ENCODE peak calls at places on chromosomes 16 and 17, in seven cellular contexts. One of them, this sample, is unnamed. For H3K9me3, the result is how much of the 10 kb centered on the place peaks cover.

GRCh38 chr16:85556456-85557082 is 56.6 kb upstream of the GSE1 start:
- DNase-seq in endodermal cell: peak
- DNase-seq in GM23248: peak
- DNase-seq in testis: peak
- DNase-seq in heart right ventricle: peak
- DNase-seq in left ventricle myocardium inferior: no peak
- DNase-seq in CD4-positive, alpha-beta memory T cell: peak
- DNase-seq in this sample: peak

GRCh38 chr16:88965826-88966480 is 11.1 kb downstream of the CBFA2T3 start:
- DNase-seq in endodermal cell: no peak
- DNase-seq in GM23248: no peak
- DNase-seq in testis: no peak
- DNase-seq in heart right ventricle: peak
- DNase-seq in left ventricle myocardium inferior: no peak
- DNase-seq in CD4-positive, alpha-beta memory T cell: no peak
- DNase-seq in this sample: no peak

GRCh38 chr17:13323990-13324389 is 277.7 kb downstream of the HS3ST3A1 start:
- DNase-seq in endodermal cell: no peak
- DNase-seq in GM23248: no peak
- DNase-seq in testis: no peak
- DNase-seq in heart right ventricle: no peak
- DNase-seq in left ventricle myocardium inferior: no peak
- DNase-seq in CD4-positive, alpha-beta memory T cell: no peak
- DNase-seq in this sample: no peak

GRCh38 chr16:72576189-72576588 is 404.2 kb upstream of the PMFBP1 start:
- DNase-seq in endodermal cell: no peak
- DNase-seq in GM23248: no peak
- DNase-seq in testis: no peak
- DNase-seq in heart right ventricle: no peak
- DNase-seq in left ventricle myocardium inferior: no peak
- DNase-seq in CD4-positive, alpha-beta memory T cell: no peak
- DNase-seq in this sample: no peak

GRCh38 chr16:58678716-58679115 is 5.9 kb downstream of the SLC38A7 start:
- DNase-seq in endodermal cell: no peak
- DNase-seq in GM23248: peak
- DNase-seq in testis: peak
- DNase-seq in heart right ventricle: peak
- DNase-seq in left ventricle myocardium inferior: peak
- DNase-seq in CD4-positive, alpha-beta memory T cell: no peak
- DNase-seq in this sample: peak

GRCh38 chr17:51057534-51057933 is 63.1 kb downstream of the SPAG9 start:
- DNase-seq in endodermal cell: no peak
- DNase-seq in GM23248: peak
- DNase-seq in testis: no peak
- DNase-seq in heart right ventricle: no peak
- DNase-seq in left ventricle myocardium inferior: no peak
- DNase-seq in CD4-positive, alpha-beta memory T cell: no peak
- DNase-seq in this sample: no peak

GRCh38 chr17:42898147-42898807 is 2.3 kb upstream of the G6PC1 start:
- DNase-seq in endodermal cell: peak
- DNase-seq in GM23248: no peak
- DNase-seq in testis: no peak
- DNase-seq in heart right ventricle: no peak
- DNase-seq in left ventricle myocardium inferior: no peak
- DNase-seq in CD4-positive, alpha-beta memory T cell: no peak
- DNase-seq in this sample: no peak

GRCh38 chr17:21301593-21302550 is 17.4 kb downstream of the MAP2K3 start:
- DNase-seq in endodermal cell: no peak
- DNase-seq in GM23248: no peak
- DNase-seq in testis: no peak
- DNase-seq in heart right ventricle: no peak
- DNase-seq in left ventricle myocardium inferior: no peak
- DNase-seq in CD4-positive, alpha-beta memory T cell: no peak
- DNase-seq in this sample: no peak

GRCh38 chr16:23434380-23434779 is 18.6 kb downstream of the COG7 start:
- DNase-seq in endodermal cell: peak
- DNase-seq in GM23248: peak
- DNase-seq in testis: no peak
- DNase-seq in heart right ventricle: no peak
- DNase-seq in left ventricle myocardium inferior: no peak
- DNase-seq in CD4-positive, alpha-beta memory T cell: peak
- DNase-seq in this sample: no peak

GRCh38 chr16:52492789-52493357 is 54.1 kb downstream of the TOX3 start:
- DNase-seq in endodermal cell: no peak
- DNase-seq in GM23248: no peak
- DNase-seq in testis: no peak
- DNase-seq in heart right ventricle: no peak
- DNase-seq in left ventricle myocardium inferior: no peak
- DNase-seq in CD4-positive, alpha-beta memory T cell: no peak
- DNase-seq in this sample: no peak

GRCh38 chr17:71548540-71549190 is 572.2 kb upstream of the SOX9 start:
- DNase-seq in endodermal cell: no peak
- DNase-seq in GM23248: peak
- DNase-seq in testis: no peak
- DNase-seq in heart right ventricle: no peak
- DNase-seq in left ventricle myocardium inferior: no peak
- DNase-seq in CD4-positive, alpha-beta memory T cell: no peak
- DNase-seq in this sample: no peak

GRCh38 chr17:50882851-50883250 is 16.7 kb upstream of the TOB1 start:
- DNase-seq in endodermal cell: peak
- DNase-seq in GM23248: peak
- DNase-seq in testis: no peak
- DNase-seq in heart right ventricle: no peak
- DNase-seq in left ventricle myocardium inferior: no peak
- DNase-seq in CD4-positive, alpha-beta memory T cell: no peak
- DNase-seq in this sample: no peak

GRCh38 chr17:46044286-46044928 is 45.4 kb downstream of the STH start:
- DNase-seq in endodermal cell: peak
- DNase-seq in GM23248: peak
- DNase-seq in testis: peak
- DNase-seq in heart right ventricle: no peak
- DNase-seq in left ventricle myocardium inferior: no peak
- DNase-seq in CD4-positive, alpha-beta memory T cell: peak
- DNase-seq in this sample: peak

GRCh38 chr17:36850794-36851193 is 86.5 kb upstream of the LHX1 start:
- DNase-seq in endodermal cell: peak
- DNase-seq in GM23248: peak
- DNase-seq in testis: no peak
- DNase-seq in heart right ventricle: no peak
- DNase-seq in left ventricle myocardium inferior: no peak
- DNase-seq in CD4-positive, alpha-beta memory T cell: no peak
- DNase-seq in this sample: no peak

GRCh38 chr16:48903054-48903453 is 293.1 kb upstream of the N4BP1 start:
- DNase-seq in endodermal cell: peak
- DNase-seq in GM23248: no peak
- DNase-seq in testis: no peak
- DNase-seq in heart right ventricle: no peak
- DNase-seq in left ventricle myocardium inferior: no peak
- DNase-seq in CD4-positive, alpha-beta memory T cell: no peak
- DNase-seq in this sample: no peak

GRCh38 chr17:40309938-40310510 is 1.0 kb downstream of the RARA start:
- DNase-seq in endodermal cell: no peak
- DNase-seq in GM23248: no peak
- DNase-seq in testis: peak
- DNase-seq in heart right ventricle: no peak
- DNase-seq in left ventricle myocardium inferior: peak
- DNase-seq in CD4-positive, alpha-beta memory T cell: no peak
- DNase-seq in this sample: no peak
- H3K4me3 ChIP-seq in endodermal cell: peak
- H3K4me3 ChIP-seq in GM23248: no peak
- H3K4me3 ChIP-seq in testis: no peak
- H3K4me3 ChIP-seq in heart right ventricle: peak
- H3K4me3 ChIP-seq in left ventricle myocardium inferior: peak
- H3K4me3 ChIP-seq in CD4-positive, alpha-beta memory T cell: no peak
- H3K4me3 ChIP-seq in this sample: no peak

GRCh38 chr17:83161298-83162034 is 82.1 kb downstream of the METRNL start:
- DNase-seq in endodermal cell: peak
- DNase-seq in GM23248: peak
- DNase-seq in testis: peak
- DNase-seq in heart right ventricle: no peak
- DNase-seq in left ventricle myocardium inferior: no peak
- DNase-seq in CD4-positive, alpha-beta memory T cell: no peak
- DNase-seq in this sample: no peak
- H3K27ac ChIP-seq in endodermal cell: no peak
- H3K27ac ChIP-seq in GM23248: peak
- H3K27ac ChIP-seq in testis: no peak
- H3K27ac ChIP-seq in heart right ventricle: no peak
- H3K27ac ChIP-seq in left ventricle myocardium inferior: no peak
- H3K27ac ChIP-seq in CD4-positive, alpha-beta memory T cell: no peak
- H3K27ac ChIP-seq in this sample: no peak

DNA sequence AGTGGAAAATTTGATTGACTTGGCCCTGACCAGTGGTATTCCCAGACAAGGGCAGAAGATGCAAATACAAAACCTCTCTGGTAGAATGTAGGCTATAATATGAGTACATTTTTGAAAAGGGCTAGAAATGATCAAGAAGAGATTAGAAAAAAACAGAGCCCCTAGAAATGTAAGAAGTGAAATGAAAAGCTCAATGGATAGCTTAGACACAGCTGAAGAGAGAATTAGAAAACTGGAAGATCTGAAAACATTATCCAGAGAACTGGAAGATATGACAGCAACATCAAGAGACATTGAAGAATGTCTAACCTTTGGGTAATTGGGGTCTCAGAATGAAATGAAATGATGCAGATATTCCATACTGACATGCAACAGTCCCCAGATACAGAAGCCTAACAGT is 105.2 kb upstream of the ZNF750 start:
- DNase-seq in endodermal cell: no peak
- DNase-seq in GM23248: no peak
- DNase-seq in testis: no peak
- DNase-seq in heart right ventricle: no peak
- DNase-seq in left ventricle myocardium inferior: no peak
- DNase-seq in CD4-positive, alpha-beta memory T cell: no peak
- DNase-seq in this sample: no peak
- H3K9me3 ChIP-seq in endodermal cell: half or more
- H3K9me3 ChIP-seq in GM23248: under half
- H3K9me3 ChIP-seq in testis: under half
- H3K9me3 ChIP-seq in heart right ventricle: half or more
- H3K9me3 ChIP-seq in left ventricle myocardium inferior: under half
- H3K9me3 ChIP-seq in CD4-positive, alpha-beta memory T cell: under half
- H3K9me3 ChIP-seq in this sample: under half

GRCh38 chr17:39688945-39689344 is 1.1 kb upstream of the PGAP3 start:
- DNase-seq in endodermal cell: peak
- DNase-seq in GM23248: no peak
- DNase-seq in testis: no peak
- DNase-seq in heart right ventricle: no peak
- DNase-seq in left ventricle myocardium inferior: no peak
- DNase-seq in CD4-positive, alpha-beta memory T cell: no peak
- DNase-seq in this sample: no peak
- H3K4me3 ChIP-seq in endodermal cell: peak
- H3K4me3 ChIP-seq in GM23248: peak
- H3K4me3 ChIP-seq in testis: no peak
- H3K4me3 ChIP-seq in heart right ventricle: peak
- H3K4me3 ChIP-seq in left ventricle myocardium inferior: peak
- H3K4me3 ChIP-seq in CD4-positive, alpha-beta memory T cell: peak
- H3K4me3 ChIP-seq in this sample: no peak

DNA sequence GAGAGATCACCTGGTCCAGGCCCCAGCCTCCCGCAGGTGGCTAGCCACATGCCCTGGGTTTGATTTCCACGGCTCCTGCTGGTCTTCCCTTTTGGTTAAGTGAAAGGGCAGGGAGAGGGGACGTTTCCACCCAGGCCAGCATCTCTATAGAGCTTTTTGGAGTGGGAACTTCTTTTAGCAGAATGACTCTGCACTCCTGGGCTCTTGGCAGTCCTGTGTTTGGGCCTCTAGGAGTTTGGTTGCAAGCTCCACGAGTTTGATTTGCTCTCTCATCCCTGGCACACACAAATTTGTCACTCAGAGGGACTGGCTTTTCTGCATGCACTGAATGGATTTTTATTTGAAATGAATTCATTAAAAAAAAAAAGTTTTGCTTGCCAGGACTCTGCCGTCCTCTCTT is 32.8 kb downstream of the MSI2 start:
- DNase-seq in endodermal cell: no peak
- DNase-seq in GM23248: peak
- DNase-seq in testis: no peak
- DNase-seq in heart right ventricle: no peak
- DNase-seq in left ventricle myocardium inferior: no peak
- DNase-seq in CD4-positive, alpha-beta memory T cell: no peak
- DNase-seq in this sample: no peak
- H3K27ac ChIP-seq in endodermal cell: no peak
- H3K27ac ChIP-seq in GM23248: no peak
- H3K27ac ChIP-seq in testis: peak
- H3K27ac ChIP-seq in heart right ventricle: peak
- H3K27ac ChIP-seq in left ventricle myocardium inferior: peak
- H3K27ac ChIP-seq in CD4-positive, alpha-beta memory T cell: no peak
- H3K27ac ChIP-seq in this sample: no peak